ENCODE peak calls at places on chromosomes 12 and 14, in nine cellular contexts. P is CD8-positive, alpha-beta T cell; A is GDM1; M is stimulated activated CD8-positive, alpha-beta memory T cell treated with anti-CD3 and anti-CD28 coated beads, Interleukin-4, amount 100 ng/mL, for 24 hours; J is RPMI7951; C is heart left ventricle; D is stimulated activated CD4-positive, alpha-beta T cell treated with anti-CD3 and anti-CD28 coated beads, Interleukin-15, amount 100 ng/mL, for 24 hours; S is lung; O is COR-L47. B is an unnamed sample.

GRCh38 chr12:77002382-77002781 is 63.0 kb downstream of the E2F7 start:
- DNase-seq in P (no peak), J (no peak), S (no peak), M (no peak), D (no peak), O (no peak), C (no peak), A (no peak), B (no peak)

GRCh38 chr12:48903363-48903981 is 21.8 kb downstream of the FKBP11 start:
- DNase-seq in O (no peak), A (no peak), C (no peak), D (no peak), S (peak), P (no peak), M (no peak), J (peak), B (no peak)

GRCh38 chr12:54385251-54385914 is 850 bp upstream of the ZNF385A start:
- DNase-seq in D (no peak), M (no peak), O (no peak), S (no peak), P (no peak), A (no peak), J (no peak), C (no peak), B (no peak)

GRCh38 chr12:64180951-64181350 is 41.1 kb downstream of the KICS2 start:
- DNase-seq in C (no peak), A (no peak), M (no peak), S (no peak), O (no peak), P (no peak), J (peak), D (no peak), B (no peak)

GRCh38 chr12:55957106-55957859 is 8.6 kb downstream of the PMEL start:
- DNase-seq in P (no peak), A (no peak), S (no peak), C (no peak), J (no peak), O (no peak), M (no peak), D (no peak), B (no peak)

GRCh38 chr14:48398675-48399282 is 723.4 kb upstream of the MDGA2 start:
- DNase-seq in M (no peak), J (peak), D (no peak), S (no peak), A (no peak), C (no peak), P (no peak), O (peak), B (no peak)

GRCh38 chr14:81233615-81234014 is 12.9 kb upstream of the GTF2A1 start:
- DNase-seq in P (no peak), M (no peak), O (no peak), S (no peak), J (no peak), D (no peak), A (no peak), C (no peak), B (no peak)

GRCh38 chr12:76398106-76398505 is 49.9 kb upstream of the BBS10 start:
- DNase-seq in O (no peak), A (no peak), C (no peak), P (no peak), S (no peak), M (no peak), J (no peak), D (no peak), B (no peak)

GRCh38 chr12:75704664-75705063 is 193.3 kb upstream of the KRR1 start:
- DNase-seq in S (no peak), P (no peak), O (no peak), A (no peak), M (no peak), D (no peak), C (no peak), J (peak), B (no peak)

GRCh38 chr12:75289678-75290200 is 40.4 kb downstream of the CAPS2 start:
- DNase-seq in O (no peak), A (no peak), D (no peak), M (no peak), P (no peak), S (no peak), C (no peak), J (peak), B (no peak)

GRCh38 chr12:66726531-66726930 is 47.7 kb upstream of the GRIP1 start:
- DNase-seq in O (no peak), C (no peak), S (no peak), J (no peak), P (no peak), M (no peak), D (no peak), A (no peak), B (no peak)

GRCh38 chr12:132631357-132632065 is 12.9 kb downstream of the P2RX2 start:
- DNase-seq in O (no peak), P (no peak), A (no peak), C (no peak), S (no peak), D (no peak), J (no peak), M (no peak), B (no peak)

GRCh38 chr14:80973918-80974317 is 18.5 kb downstream of the TSHR start:
- DNase-seq in A (no peak), S (no peak), J (no peak), P (no peak), O (no peak), C (no peak), M (no peak), D (no peak), B (no peak)

GRCh38 chr14:56202256-56202655 is 84.0 kb downstream of the PELI2 start:
- DNase-seq in C (no peak), S (no peak), M (no peak), P (no peak), A (no peak), O (no peak), D (no peak), J (no peak), B (no peak)

GRCh38 chr12:122395319-122395718 is 27.1 kb downstream of the CLIP1 start:
- DNase-seq in D (no peak), O (no peak), A (no peak), P (no peak), J (peak), M (no peak), S (no peak), C (no peak), B (no peak)

GRCh38 chr14:31945074-31945613 is 132.0 kb upstream of the ARHGAP5 start:
- DNase-seq in D (peak), J (peak), A (no peak), M (no peak), P (no peak), C (no peak), S (no peak), O (peak), B (no peak)

GRCh38 chr14:95561001-95561412 is 26.2 kb downstream of the GLRX5 start:
- DNase-seq in D (peak), J (peak), A (peak), O (peak), M (peak), C (peak), S (peak), P (peak), B (peak)

GRCh38 chr14:52363001-52363704 is 49.0 kb downstream of the PTGER2 start:
- DNase-seq in J (no peak), P (no peak), S (no peak), A (no peak), C (no peak), D (no peak), O (no peak), M (no peak), B (no peak)

GRCh38 chr14:102255401-102256190 is 49.4 kb downstream of the MOK start:
- DNase-seq in M (no peak), P (no peak), S (no peak), C (no peak), O (no peak), A (no peak), D (no peak), J (peak), B (no peak)

GRCh38 chr12:96810057-96810456 is 97.0 kb upstream of the NEDD1 start:
- DNase-seq in M (no peak), D (no peak), A (no peak), S (no peak), P (no peak), J (no peak), C (no peak), O (no peak), B (no peak)

GRCh38 chr12:108576660-108577234 is 14.4 kb downstream of the ISCU start:
- DNase-seq in O (no peak), P (no peak), S (no peak), D (no peak), J (no peak), M (no peak), C (no peak), A (no peak), B (no peak)

GRCh38 chr14:105326891-105327694 is 12.5 kb downstream of the PACS2 start:
- DNase-seq in C (no peak), J (no peak), P (no peak), S (no peak), A (no peak), M (no peak), O (no peak), D (no peak), B (peak)

GRCh38 chr12:116916714-116917114 is 6.0 kb downstream of the FBXW8 start:
- DNase-seq in M (peak), D (peak), A (no peak), C (no peak), O (no peak), J (peak), P (no peak), S (peak), B (no peak)

GRCh38 chr12:8847435-8847834 is 25.0 kb downstream of the A2ML1 start:
- DNase-seq in P (no peak), C (no peak), M (no peak), J (no peak), S (no peak), D (no peak), O (no peak), A (no peak), B (no peak)

GRCh38 chr14:73712540-73713141 is 1.5 kb downstream of the PNMA1 start:
- DNase-seq in O (peak), S (no peak), J (peak), D (peak), A (no peak), M (no peak), C (no peak), P (peak), B (no peak)

GRCh38 chr12:117047810-117048584 is 51.2 kb downstream of the TESC start:
- DNase-seq in C (peak), A (no peak), O (no peak), J (peak), M (no peak), S (no peak), P (no peak), D (no peak), B (no peak)

B was measured in psoas muscle.